ENCODE peak calls at places on chromosomes 12 and 14, in four cellular contexts. One of them, this sample, is unnamed.

GRCh38 chr12:7869137-7869536 is 3.6 kb downstream of the SLC2A14 start:
- DNase-seq in SK-N-SH: no peak
- DNase-seq in spleen: no peak
- DNase-seq in stomach: no peak
- DNase-seq in this sample: no peak

GRCh38 chr12:82363990-82364389 is 5.7 kb downstream of the METTL25 start:
- DNase-seq in SK-N-SH: no peak
- DNase-seq in spleen: no peak
- DNase-seq in stomach: no peak
- DNase-seq in this sample: no peak

GRCh38 chr12:10115890-10116289 is 14.1 kb downstream of the CLEC7A start:
- DNase-seq in SK-N-SH: no peak
- DNase-seq in spleen: no peak
- DNase-seq in stomach: no peak
- DNase-seq in this sample: no peak

GRCh38 chr12:101792046-101792931 is 38.5 kb downstream of the GNPTAB start:
- DNase-seq in SK-N-SH: peak
- DNase-seq in spleen: no peak
- DNase-seq in stomach: no peak
- DNase-seq in this sample: no peak

GRCh38 chr14:95623195-95623594 is 63.0 kb upstream of the TCL1B start:
- DNase-seq in SK-N-SH: no peak
- DNase-seq in spleen: no peak
- DNase-seq in stomach: no peak
- DNase-seq in this sample: no peak

GRCh38 chr14:104743461-104744380 is 9.2 kb upstream of the SIVA1 start:
- DNase-seq in SK-N-SH: no peak
- DNase-seq in spleen: peak
- DNase-seq in stomach: no peak
- DNase-seq in this sample: no peak

GRCh38 chr14:95361373-95362179 is 41.9 kb upstream of the CLMN start:
- DNase-seq in SK-N-SH: peak
- DNase-seq in spleen: peak
- DNase-seq in stomach: peak
- DNase-seq in this sample: no peak

GRCh38 chr12:103806807-103807206 is 34.2 kb downstream of the NT5DC3 start:
- DNase-seq in SK-N-SH: no peak
- DNase-seq in spleen: no peak
- DNase-seq in stomach: no peak
- DNase-seq in this sample: peak

GRCh38 chr12:24991209-24992049 is 42.5 kb upstream of the BCAT1 start:
- DNase-seq in SK-N-SH: peak
- DNase-seq in spleen: no peak
- DNase-seq in stomach: no peak
- DNase-seq in this sample: no peak

GRCh38 chr14:79328863-79329262 is 882.4 kb downstream of the DIO2 start:
- DNase-seq in SK-N-SH: no peak
- DNase-seq in spleen: no peak
- DNase-seq in stomach: no peak
- DNase-seq in this sample: no peak

GRCh38 chr12:53560912-53561589 is 53.8 kb upstream of the NPFF start:
- DNase-seq in SK-N-SH: no peak
- DNase-seq in spleen: no peak
- DNase-seq in stomach: no peak
- DNase-seq in this sample: no peak

GRCh38 chr14:89429206-89430091 is 12.4 kb upstream of the FOXN3 start:
- DNase-seq in SK-N-SH: peak
- DNase-seq in spleen: no peak
- DNase-seq in stomach: no peak
- DNase-seq in this sample: peak

GRCh38 chr14:88995437-88996198 is 171.2 kb downstream of the TTC8 start:
- DNase-seq in SK-N-SH: no peak
- DNase-seq in spleen: no peak
- DNase-seq in stomach: no peak
- DNase-seq in this sample: no peak

GRCh38 chr14:73261520-73262426 is 24.5 kb downstream of the PAPLN start:
- DNase-seq in SK-N-SH: peak
- DNase-seq in spleen: peak
- DNase-seq in stomach: no peak
- DNase-seq in this sample: no peak

GRCh38 chr14:92568621-92569479 is 55.3 kb downstream of the RIN3 start:
- DNase-seq in SK-N-SH: peak
- DNase-seq in spleen: no peak
- DNase-seq in stomach: no peak
- DNase-seq in this sample: peak

GRCh38 chr12:2796187-2796663 is 1.5 kb downstream of the FKBP4 start:
- DNase-seq in SK-N-SH: no peak
- DNase-seq in spleen: no peak
- DNase-seq in stomach: no peak
- DNase-seq in this sample: no peak

GRCh38 chr12:56520025-56520810 is 1.4 kb upstream of the RBMS2 start:
- DNase-seq in SK-N-SH: no peak
- DNase-seq in spleen: no peak
- DNase-seq in stomach: no peak
- DNase-seq in this sample: no peak

GRCh38 chr12:24039113-24039525 is 89.6 kb upstream of the SOX5 start:
- DNase-seq in SK-N-SH: no peak
- DNase-seq in spleen: no peak
- DNase-seq in stomach: no peak
- DNase-seq in this sample: no peak

GRCh38 chr12:3218846-3219632 is 141.9 kb downstream of the TSPAN9 start:
- DNase-seq in SK-N-SH: no peak
- DNase-seq in spleen: no peak
- DNase-seq in stomach: no peak
- DNase-seq in this sample: no peak

GRCh38 chr14:53391156-53391555 is 238.0 kb upstream of the DDHD1 start:
- DNase-seq in SK-N-SH: no peak
- DNase-seq in spleen: no peak
- DNase-seq in stomach: no peak
- DNase-seq in this sample: no peak

GRCh38 chr12:6821271-6821673 is 349 bp upstream of the GPR162 start:
- DNase-seq in SK-N-SH: peak
- DNase-seq in spleen: no peak
- DNase-seq in stomach: peak
- DNase-seq in this sample: peak

GRCh38 chr12:98574110-98574509 is 19.4 kb upstream of the SLC25A3 start:
- DNase-seq in SK-N-SH: no peak
- DNase-seq in spleen: no peak
- DNase-seq in stomach: peak
- DNase-seq in this sample: no peak

GRCh38 chr14:32588448-32589320 is 259.6 kb downstream of the AKAP6 start:
- DNase-seq in SK-N-SH: peak
- DNase-seq in spleen: no peak
- DNase-seq in stomach: no peak
- DNase-seq in this sample: no peak

GRCh38 chr12:22974865-22975264 is 349.9 kb downstream of the ETNK1 start:
- DNase-seq in SK-N-SH: no peak
- DNase-seq in spleen: no peak
- DNase-seq in stomach: no peak
- DNase-seq in this sample: no peak

GRCh38 chr12:32047846-32048245 is 58.8 kb upstream of the BICD1 start:
- DNase-seq in SK-N-SH: no peak
- DNase-seq in spleen: no peak
- DNase-seq in stomach: no peak
- DNase-seq in this sample: no peak

GRCh38 chr12:47561746-47562145 is 144.1 kb downstream of the RPAP3 start:
- DNase-seq in SK-N-SH: no peak
- DNase-seq in spleen: no peak
- DNase-seq in stomach: no peak
- DNase-seq in this sample: no peak

GRCh38 chr12:6425588-6426531 is 18.9 kb upstream of the CD27 start:
- DNase-seq in SK-N-SH: no peak
- DNase-seq in spleen: peak
- DNase-seq in stomach: peak
- DNase-seq in this sample: no peak

GRCh38 chr12:85029456-85029855 is 6.6 kb downstream of the TSPAN19 start:
- DNase-seq in SK-N-SH: no peak
- DNase-seq in spleen: no peak
- DNase-seq in stomach: no peak
- DNase-seq in this sample: no peak

GRCh38 chr14:106843951-106844483 is 1317.6 kb downstream of the TMEM121 start:
- DNase-seq in SK-N-SH: peak
- DNase-seq in spleen: peak
- DNase-seq in stomach: peak
- DNase-seq in this sample: no peak

GRCh38 chr14:103232338-103232808 is 101.7 kb upstream of the EIF5 start:
- DNase-seq in SK-N-SH: peak
- DNase-seq in spleen: no peak
- DNase-seq in stomach: no peak
- DNase-seq in this sample: no peak

GRCh38 chr12:124646385-124647230 is 79.2 kb upstream of the NCOR2 start:
- DNase-seq in SK-N-SH: no peak
- DNase-seq in spleen: no peak
- DNase-seq in stomach: no peak
- DNase-seq in this sample: no peak

GRCh38 chr14:68856572-68856971 is 63.7 kb upstream of the ZFP36L1 start:
- DNase-seq in SK-N-SH: no peak
- DNase-seq in spleen: no peak
- DNase-seq in stomach: no peak
- DNase-seq in this sample: no peak

GRCh38 chr12:122064034-122064777 is 14.3 kb upstream of the MLXIP start:
- DNase-seq in SK-N-SH: peak
- DNase-seq in spleen: peak
- DNase-seq in stomach: peak
- DNase-seq in this sample: peak

GRCh38 chr12:69639400-69640016 is 28.8 kb upstream of the LRRC10 start:
- DNase-seq in SK-N-SH: peak
- DNase-seq in spleen: peak
- DNase-seq in stomach: peak
- DNase-seq in this sample: peak

GRCh38 chr12:121484967-121485366 is 85.0 kb downstream of the RNF34 start:
- DNase-seq in SK-N-SH: no peak
- DNase-seq in spleen: no peak
- DNase-seq in stomach: no peak
- DNase-seq in this sample: no peak

GRCh38 chr14:50363734-50364113 is 33.0 kb downstream of the CDKL1 start:
- DNase-seq in SK-N-SH: no peak
- DNase-seq in spleen: peak
- DNase-seq in stomach: no peak
- DNase-seq in this sample: no peak

GRCh38 chr14:50366589-50366988 is 30.1 kb downstream of the CDKL1 start:
- DNase-seq in SK-N-SH: no peak
- DNase-seq in spleen: no peak
- DNase-seq in stomach: no peak
- DNase-seq in this sample: no peak

GRCh38 chr14:50362791-50363733 is 33.6 kb downstream of the CDKL1 start:
- DNase-seq in SK-N-SH: no peak
- DNase-seq in spleen: peak
- DNase-seq in stomach: no peak
- DNase-seq in this sample: no peak

GRCh38 chr14:50366115-50366514 is 30.6 kb downstream of the CDKL1 start:
- DNase-seq in SK-N-SH: no peak
- DNase-seq in spleen: no peak
- DNase-seq in stomach: peak
- DNase-seq in this sample: no peak

DNA sequence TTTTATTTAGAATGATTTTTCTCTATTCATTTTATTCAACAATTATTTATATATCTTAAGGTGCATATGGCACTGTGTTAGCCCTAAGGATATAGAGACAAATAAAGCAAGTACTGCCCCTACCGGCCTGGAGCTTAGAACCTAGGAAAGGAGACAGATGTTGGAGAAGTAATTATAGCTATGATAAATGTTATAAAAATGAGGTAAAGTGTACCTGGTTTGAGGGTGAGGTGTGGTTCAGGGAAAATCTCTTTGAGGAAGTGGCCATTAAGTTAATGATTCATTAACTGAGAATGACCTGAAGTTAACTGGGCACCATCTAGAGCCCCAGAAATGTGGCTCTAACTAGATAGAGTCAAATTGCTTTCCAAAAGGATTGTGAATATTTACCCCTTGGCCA is 31.9 kb downstream of the CDKL1 start:
- DNase-seq in SK-N-SH: no peak
- DNase-seq in spleen: no peak
- DNase-seq in stomach: no peak
- DNase-seq in this sample: no peak
- TF ChIP-seq CTCF in SK-N-SH: no peak
- TF ChIP-seq CTCF in spleen: no peak
- TF ChIP-seq CTCF in stomach: no peak
- TF ChIP-seq CTCF in this sample: no peak

DNA sequence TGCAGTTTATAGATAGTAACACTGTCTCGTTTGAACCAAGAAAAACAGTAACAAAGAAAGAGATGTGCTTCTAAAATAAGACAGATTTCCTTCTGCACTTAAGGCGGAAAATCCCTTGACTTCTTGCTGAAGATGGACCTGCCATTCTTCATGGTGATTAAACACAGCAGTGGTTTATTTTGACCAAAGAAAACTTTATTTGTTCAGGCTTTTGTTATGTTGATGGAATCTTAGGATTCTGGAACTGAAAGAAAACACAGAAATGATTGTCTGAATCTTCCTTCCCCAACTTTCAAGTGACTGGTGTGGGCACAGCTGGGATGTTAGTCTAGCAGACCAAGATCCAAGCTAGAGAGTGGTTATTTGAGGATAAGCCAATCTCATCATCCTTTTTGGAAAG is 72.2 kb downstream of the DACT1 start:
- DNase-seq in SK-N-SH: no peak
- DNase-seq in spleen: no peak
- DNase-seq in stomach: no peak
- DNase-seq in this sample: no peak
- TF ChIP-seq POLR2AphosphoS5 in SK-N-SH: no peak
- TF ChIP-seq POLR2AphosphoS5 in spleen: no peak
- TF ChIP-seq POLR2AphosphoS5 in stomach: no peak
- TF ChIP-seq POLR2AphosphoS5 in this sample: no peak

GRCh38 chr14:76456200-76456599 is 80.3 kb downstream of the ESRRB start:
- DNase-seq in SK-N-SH: peak
- DNase-seq in spleen: no peak
- DNase-seq in stomach: no peak
- DNase-seq in this sample: no peak
- TF ChIP-seq CTCF in SK-N-SH: peak
- TF ChIP-seq CTCF in spleen: no peak
- TF ChIP-seq CTCF in stomach: no peak
- TF ChIP-seq CTCF in this sample: peak

GRCh38 chr12:108019862-108020261 is 109.2 kb upstream of the WSCD2 start:
- DNase-seq in SK-N-SH: no peak
- DNase-seq in spleen: no peak
- DNase-seq in stomach: no peak
- DNase-seq in this sample: no peak

GRCh38 chr12:108021129-108021528 is 108.0 kb upstream of the WSCD2 start:
- DNase-seq in SK-N-SH: no peak
- DNase-seq in spleen: no peak
- DNase-seq in stomach: no peak
- DNase-seq in this sample: no peak

GRCh38 chr12:108021949-108022522 is 107.1 kb upstream of the WSCD2 start:
- DNase-seq in SK-N-SH: no peak
- DNase-seq in spleen: no peak
- DNase-seq in stomach: no peak
- DNase-seq in this sample: no peak

DNA sequence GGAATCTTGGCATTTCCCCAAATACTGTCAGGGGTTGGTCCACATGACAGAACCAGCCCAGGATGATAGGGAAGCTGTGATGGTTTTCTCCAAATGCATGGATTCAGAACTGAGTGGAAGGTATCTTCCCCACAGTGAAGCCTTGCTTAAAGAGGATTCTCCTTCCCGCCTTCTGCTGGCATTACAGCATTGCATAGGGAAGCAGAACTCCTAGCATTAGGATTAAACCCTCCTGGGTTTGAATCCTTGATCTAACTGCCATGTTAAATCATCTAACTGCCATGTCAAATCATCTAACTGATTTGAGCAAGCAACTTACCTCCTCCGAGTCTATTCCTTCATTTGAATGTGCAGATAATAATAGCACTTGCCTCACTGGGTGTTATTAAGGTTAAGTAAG is 111.4 kb upstream of the WSCD2 start:
- DNase-seq in SK-N-SH: no peak
- DNase-seq in spleen: no peak
- DNase-seq in stomach: no peak
- DNase-seq in this sample: no peak
- TF ChIP-seq POLR2AphosphoS5 in SK-N-SH: no peak
- TF ChIP-seq POLR2AphosphoS5 in spleen: no peak
- TF ChIP-seq POLR2AphosphoS5 in stomach: no peak
- TF ChIP-seq POLR2AphosphoS5 in this sample: no peak